ENCODE peak calls at places on chromosomes 13 and 19, in eight cellular contexts. W is heart left ventricle, O is foreskin fibroblast, B is colonic mucosa, D is heart right ventricle, H is ascending aorta, V is psoas muscle, Z is lower leg skin. P is an unnamed sample.

GRCh38 chr19:8806661-8807060 is 25.4 kb downstream of the ZNF558 start:
- DNase-seq in W (no peak), O (no peak), B (no peak), D (no peak), H (no peak), V (no peak), Z (no peak), P (no peak)

GRCh38 chr19:42091300-42092266 is 15.6 kb downstream of the ZNF574 start:
- DNase-seq in W (no peak), O (peak; percentile 87), B (peak; percentile 54), D (no peak), H (no peak), V (no peak), Z (no peak), P (no peak)

GRCh38 chr19:18294467-18294864 is 13.0 kb upstream of the JUND start:
- DNase-seq in W (no peak), O (peak; percentile 59), B (no peak), D (no peak), H (no peak), V (peak; percentile 75), Z (peak; percentile 69), P (no peak)

GRCh38 chr13:85586422-85586831 is 212.8 kb downstream of the SLITRK6 start:
- DNase-seq in W (no peak), O (peak; percentile 68), B (no peak), D (no peak), H (no peak), V (no peak), Z (no peak), P (peak; percentile 36)

GRCh38 chr13:87677334-87678234 is 6.4 kb downstream of the SLITRK5 start:
- DNase-seq in W (no peak), O (no peak), B (no peak), D (no peak), H (no peak), V (no peak), Z (no peak), P (no peak)

GRCh38 chr19:35120492-35120891 is 4.9 kb downstream of the FXYD3 start:
- DNase-seq in W (no peak), O (peak; percentile 85), B (peak; percentile 70), D (no peak), H (no peak), V (no peak), Z (no peak), P (peak; percentile 5)

GRCh38 chr19:35811317-35812219 is 1.1 kb downstream of the PRODH2 start:
- DNase-seq in W (no peak), O (no peak), B (no peak), D (no peak), H (no peak), V (no peak), Z (no peak), P (no peak)

GRCh38 chr19:2556221-2557092 is 80.5 kb downstream of the GADD45B start:
- DNase-seq in W (no peak), O (no peak), B (no peak), D (no peak), H (no peak), V (no peak), Z (no peak), P (no peak)

DNA sequence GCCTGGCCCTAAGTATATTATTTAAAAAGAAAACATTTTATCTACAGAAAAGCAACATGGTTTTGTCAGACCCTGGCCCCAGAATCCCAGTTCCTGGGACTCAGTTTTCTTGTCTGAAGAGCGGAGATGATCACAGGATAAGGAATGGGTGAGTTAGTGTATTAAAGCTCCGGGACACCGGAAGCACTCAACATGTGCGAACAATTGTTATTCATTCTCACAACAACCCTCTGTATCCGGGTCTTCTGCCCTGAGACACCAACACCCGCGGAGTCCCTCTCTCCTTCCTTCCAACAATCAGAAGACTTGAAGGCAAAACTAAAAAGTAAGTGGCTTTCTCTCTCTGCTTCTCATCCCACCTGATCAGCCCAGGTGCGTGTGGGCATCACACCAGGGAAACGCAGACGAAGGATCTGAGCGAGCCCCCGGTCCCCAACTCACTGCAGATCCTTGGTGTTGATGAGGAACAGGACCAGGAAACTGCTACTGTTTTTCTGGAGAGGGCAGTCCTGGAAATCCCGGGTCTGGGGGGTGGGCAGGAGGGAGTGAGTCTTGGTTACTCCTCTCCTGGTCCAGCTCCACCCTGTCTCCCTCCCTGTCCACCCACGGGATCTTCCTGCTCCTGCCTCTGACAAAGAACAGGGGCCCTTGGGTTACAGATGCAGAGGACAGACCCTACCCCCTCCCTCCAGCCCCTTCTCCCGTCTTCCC is 2.0 kb downstream of the GPR108 start:
- DNase-seq in W (no peak), O (no peak), B (no peak), D (no peak), H (no peak), V (peak; percentile 11), Z (no peak), P (no peak)
- TF ChIP-seq CTCF in W (no peak), O (no peak), B (no peak), D (no peak), H (no peak), V (no peak), Z (no peak), P (no peak)

DNA sequence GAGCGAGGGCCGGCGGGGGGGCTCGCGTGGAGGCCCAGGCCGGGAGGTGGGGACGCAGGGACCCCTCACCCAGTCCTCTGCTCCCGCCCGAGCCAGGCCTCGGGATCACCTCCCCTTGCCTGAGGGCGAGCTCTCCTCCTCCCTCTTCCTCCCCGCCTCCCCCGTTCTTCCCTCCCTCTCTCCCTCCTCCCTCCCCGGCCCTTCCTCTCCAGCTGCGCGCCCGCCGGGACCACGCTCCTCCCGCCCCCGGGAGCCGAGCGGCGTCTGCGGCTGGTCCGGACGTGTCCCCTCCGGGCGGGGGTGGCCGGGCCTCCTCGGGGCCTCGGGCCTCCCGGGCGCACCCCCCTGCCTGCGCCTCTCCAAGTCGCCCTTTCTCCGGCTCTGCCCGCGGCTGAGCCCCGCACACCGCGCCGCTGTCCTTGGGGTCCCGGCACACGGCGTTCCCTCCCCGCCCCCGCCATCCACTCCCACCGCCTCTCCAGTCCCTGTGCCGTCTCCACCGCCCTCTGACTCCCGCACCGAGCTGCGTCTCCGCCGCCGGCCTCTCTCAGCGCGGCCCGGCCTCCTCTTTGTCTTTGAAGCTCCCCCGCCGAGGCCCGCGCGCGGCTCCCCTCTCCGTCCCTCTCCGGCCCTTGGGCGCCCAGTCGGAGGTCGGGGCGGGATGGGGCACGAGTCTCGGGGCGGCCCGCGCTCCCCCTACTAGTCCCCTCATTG is 5.7 kb downstream of the SOX1 start:
- DNase-seq in W (no peak), O (no peak), B (no peak), D (peak; percentile 13), H (no peak), V (no peak), Z (no peak), P (no peak)
- H3K4me3 ChIP-seq in W (no peak overlapping the region), O (no peak overlapping the region), B (no peak overlapping the region), D (no peak overlapping the region), H (peak overlapping the region; percentile 3), V (peak overlapping the region; percentile 41), Z (no peak overlapping the region), P (peak overlapping the region; percentile 24)

DNA sequence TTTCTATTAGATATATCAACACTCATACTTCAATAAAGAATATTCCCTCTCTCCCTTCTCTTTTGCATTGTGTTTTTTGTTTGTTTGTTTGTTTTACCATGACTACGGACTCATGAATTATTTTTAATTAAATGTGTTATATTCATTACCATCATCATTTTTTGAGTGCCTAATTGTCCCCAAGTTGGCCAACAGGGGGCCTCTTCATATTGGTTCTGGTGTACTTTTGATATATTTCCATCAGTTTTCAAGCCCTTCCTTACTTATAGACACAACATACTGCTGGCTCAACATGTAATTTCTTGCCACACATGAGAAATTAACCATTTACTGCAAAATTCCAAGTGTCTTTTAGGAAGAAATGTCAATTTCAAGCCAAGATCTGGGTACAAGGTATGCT is 54.5 kb upstream of the GPC6 start:
- DNase-seq in W (no peak), O (no peak), B (no peak), D (no peak), H (no peak), V (no peak), Z (no peak), P (no peak)
- TF ChIP-seq CTCF in W (no peak), O (peak; percentile 12), B (no peak), D (no peak), H (no peak), V (no peak), Z (no peak), P (no peak)

GRCh38 chr19:574658-575526 is 2.5 kb downstream of the BSG start:
- DNase-seq in W (peak; percentile 78), O (peak; percentile 73), B (peak; percentile 36), D (peak; percentile 69), H (no peak), V (no peak), Z (no peak), P (no peak)
- H3K4me3 ChIP-seq in W (peak overlapping the region; percentile 37), O (peak overlapping the region; percentile 34), B (peak overlapping the region; percentile 99), D (peak overlapping the region; percentile 97), H (peak overlapping the region; percentile 100), V (peak overlapping the region; percentile 97), Z (no peak overlapping the region), P (peak overlapping the region; percentile 36)

GRCh38 chr19:51688665-51689571 is 4.2 kb upstream of the SPACA6 start:
- DNase-seq in W (peak; percentile 96), O (peak; percentile 98), B (peak; percentile 82), D (peak; percentile 93), H (peak; percentile 94), V (peak; percentile 93), Z (peak; percentile 72), P (peak; percentile 88)
- TF ChIP-seq CTCF in W (no peak), O (no peak), B (no peak), D (no peak), H (no peak), V (no peak), Z (no peak), P (no peak)

GRCh38 chr19:51141181-51141580 is 920 bp upstream of the SIGLEC7 start:
- DNase-seq in W (no peak), O (no peak), B (no peak), D (no peak), H (no peak), V (no peak), Z (no peak), P (no peak)
- H3K4me3 ChIP-seq in W (no peak overlapping the region), O (no peak overlapping the region), B (no peak overlapping the region), D (no peak overlapping the region), H (no peak overlapping the region), V (no peak overlapping the region), Z (no peak overlapping the region), P (no peak overlapping the region)

GRCh38 chr13:51262501-51263211 is 40.5 kb downstream of the FAM124A start:
- DNase-seq in W (no peak), O (no peak), B (no peak), D (no peak), H (no peak), V (no peak), Z (no peak), P (no peak)
- TF ChIP-seq CTCF in W (no peak), O (no peak), B (no peak), D (no peak), H (no peak), V (no peak), Z (no peak), P (peak; percentile 9)